ENCODE peak calls at places on chromosomes 5 and 9, in four cellular contexts. Z, C, I and Y are unnamed samples.

GRCh38 chr5:141952030-141952429 is 6.0 kb downstream of the PCDH12 start:
- DNase-seq in Z (no peak), C (no peak), I (no peak), Y (no peak)

GRCh38 chr5:14399054-14399657 is 182.4 kb upstream of the OTULINL start:
- DNase-seq in Z (no peak), C (no peak), I (no peak), Y (no peak)

GRCh38 chr9:438961-439768 is 224.5 kb downstream of the DOCK8 start:
- DNase-seq in Z (no peak), C (no peak), I (no peak), Y (no peak)

GRCh38 chr5:169970911-169971436 is 9.3 kb downstream of the INSYN2B start:
- DNase-seq in Z (no peak), C (no peak), I (no peak), Y (peak)

GRCh38 chr9:114559830-114560520 is 27.6 kb upstream of the ATP6V1G1 start:
- DNase-seq in Z (no peak), C (no peak), I (no peak), Y (no peak)

GRCh38 chr9:90420714-90421513 is 221.7 kb downstream of the DIRAS2 start:
- DNase-seq in Z (no peak), C (no peak), I (no peak), Y (peak)

GRCh38 chr9:131274674-131275331 is 1.5 kb downstream of the FAM78A start:
- DNase-seq in Z (no peak), C (no peak), I (no peak), Y (no peak)

GRCh38 chr5:17267099-17267498 is 49.7 kb downstream of the BASP1 start:
- DNase-seq in Z (no peak), C (no peak), I (no peak), Y (no peak)

GRCh38 chr5:72074238-72074637 is 33.0 kb upstream of the MAP1B start:
- DNase-seq in Z (no peak), C (no peak), I (no peak), Y (no peak)

GRCh38 chr9:125632321-125633115 is 74.5 kb downstream of the MAPKAP1 start:
- DNase-seq in Z (no peak), C (no peak), I (no peak), Y (no peak)

GRCh38 chr9:116494815-116495634 is 192.1 kb upstream of the TRIM32 start:
- DNase-seq in Z (peak), C (no peak), I (no peak), Y (no peak)

GRCh38 chr5:170277953-170278352 is 19.6 kb downstream of the LCP2 start:
- DNase-seq in Z (no peak), C (no peak), I (no peak), Y (no peak)

GRCh38 chr5:132491368-132492364 is 1.1 kb upstream of the IRF1 start:
- DNase-seq in Z (no peak), C (no peak), I (no peak), Y (no peak)

GRCh38 chr9:3960661-3961144 is 339.2 kb downstream of the GLIS3 start:
- DNase-seq in Z (no peak), C (no peak), I (no peak), Y (no peak)

GRCh38 chr5:14790220-14790619 is 81.4 kb downstream of the ANKH start:
- DNase-seq in Z (no peak), C (no peak), I (no peak), Y (no peak)

GRCh38 chr5:67493676-67494075 is 297.1 kb upstream of the CD180 start:
- DNase-seq in Z (no peak), C (no peak), I (no peak), Y (no peak)

GRCh38 chr9:126979461-126979860 is 64.9 kb downstream of the RALGPS1 start:
- DNase-seq in Z (no peak), C (no peak), I (no peak), Y (no peak)

GRCh38 chr9:136902259-136902821 is 16.0 kb downstream of the TRAF2 start:
- DNase-seq in Z (peak), C (peak), I (peak), Y (no peak)

GRCh38 chr5:86460519-86460918 is 157.2 kb upstream of the COX7C start:
- DNase-seq in Z (no peak), C (no peak), I (no peak), Y (no peak)

GRCh38 chr5:1764606-1764960 is 35.1 kb downstream of the MRPL36 start:
- DNase-seq in Z (no peak), C (no peak), I (no peak), Y (no peak)

GRCh38 chr5:143336485-143336884 is 67.0 kb downstream of the NR3C1 start:
- DNase-seq in Z (no peak), C (no peak), I (no peak), Y (no peak)

GRCh38 chr5:81761270-81761669 is 10.4 kb upstream of the SSBP2 start:
- DNase-seq in Z (no peak), C (no peak), I (no peak), Y (no peak)

GRCh38 chr5:1666812-1667588 is 132.6 kb downstream of the MRPL36 start:
- DNase-seq in Z (peak), C (peak), I (peak), Y (no peak)

GRCh38 chr5:57692582-57693487 is 210.2 kb upstream of the ACTBL2 start:
- DNase-seq in Z (no peak), C (no peak), I (no peak), Y (peak)

GRCh38 chr5:33411498-33411897 is 29.3 kb upstream of the TARS1 start:
- DNase-seq in Z (no peak), C (no peak), I (no peak), Y (no peak)

GRCh38 chr5:76790632-76791290 is 28.1 kb upstream of the F2RL1 start:
- DNase-seq in Z (no peak), C (peak), I (peak), Y (peak)

GRCh38 chr9:132584616-132585560 is 2.5 kb downstream of the BARHL1 start:
- DNase-seq in Z (no peak), C (no peak), I (no peak), Y (no peak)

GRCh38 chr5:80655231-80655784 is 525 bp upstream of the DHFR start:
- DNase-seq in Z (no peak), C (no peak), I (no peak), Y (no peak)

GRCh38 chr5:1772634-1773033 is 27.0 kb downstream of the MRPL36 start:
- DNase-seq in Z (no peak), C (no peak), I (no peak), Y (no peak)

GRCh38 chr9:122087406-122088200 is 5.5 kb downstream of the TTLL11 start:
- DNase-seq in Z (no peak), C (no peak), I (no peak), Y (no peak)

GRCh38 chr9:80492221-80492620 is 920.5 kb downstream of the TLE4 start:
- DNase-seq in Z (no peak), C (no peak), I (no peak), Y (no peak)

GRCh38 chr5:150488519-150489357 is 19.2 kb upstream of the NDST1 start:
- DNase-seq in Z (no peak), C (no peak), I (no peak), Y (no peak)

GRCh38 chr9:110864011-110864410 is 174.3 kb downstream of the LPAR1 start:
- DNase-seq in Z (no peak), C (no peak), I (no peak), Y (no peak)

GRCh38 chr5:7961540-7961939 is 92.6 kb downstream of the MTRR start:
- DNase-seq in Z (no peak), C (no peak), I (no peak), Y (no peak)

GRCh38 chr5:134097221-134097620 is 17.3 kb upstream of the TCF7 start:
- DNase-seq in Z (no peak), C (no peak), I (no peak), Y (no peak)

GRCh38 chr5:111043712-111044506 is 27.6 kb upstream of the TSLP start:
- DNase-seq in Z (no peak), C (no peak), I (no peak), Y (peak)

GRCh38 chr9:27117489-27118135 is 8.6 kb downstream of the TEK start:
- DNase-seq in Z (no peak), C (no peak), I (no peak), Y (no peak)

GRCh38 chr9:109401169-109401989 is 80.5 kb upstream of the EPB41L4B start:
- DNase-seq in Z (no peak), C (no peak), I (no peak), Y (peak)

GRCh38 chr5:114055810-114056476 is 305.9 kb upstream of the KCNN2 start:
- DNase-seq in Z (no peak), C (no peak), I (no peak), Y (no peak)